ENCODE peak calls at places on chromosomes 6 and 20, in ten cellular contexts. P is colonic mucosa; C is Peyer's patch; K is foreskin fibroblast; M is CD4-positive, alpha-beta T cell; R is AG09319; D is progenitor cell of endocrine pancreas; Y is lung; O is cardiac fibroblast; E is spleen. V is an unnamed sample.

GRCh38 chr20:43948455-43948854 is 33.8 kb downstream of the TOX2 start:
- DNase-seq in M (no peak), E (no peak), P (no peak), O (no peak), K (no peak), D (no peak), C (peak), R (no peak), Y (no peak), V (no peak)

GRCh38 chr6:127481081-127481480 is 21.9 kb upstream of the KIAA0408 start:
- DNase-seq in E (no peak), C (no peak), K (no peak), Y (no peak), M (no peak), P (no peak), D (no peak), R (no peak), O (no peak), V (no peak)

GRCh38 chr6:152428126-152428525 is 209.0 kb downstream of the SYNE1 start:
- DNase-seq in R (no peak), K (no peak), E (no peak), P (no peak), D (no peak), O (peak), M (no peak), Y (no peak), C (no peak), V (no peak)

GRCh38 chr20:46305973-46306360 is 2.3 kb downstream of the CDH22 start:
- DNase-seq in C (peak), E (no peak), Y (no peak), P (no peak), R (no peak), M (no peak), D (no peak), O (no peak), K (no peak), V (no peak)

GRCh38 chr20:36666181-36666740 is 20.3 kb upstream of the SLA2 start:
- DNase-seq in D (no peak), K (peak), P (no peak), M (no peak), C (no peak), O (peak), Y (no peak), R (no peak), E (no peak), V (no peak)

GRCh38 chr6:151229401-151230276 is 10.1 kb upstream of the AKAP12 start:
- DNase-seq in D (no peak), O (no peak), M (no peak), C (no peak), K (no peak), R (no peak), P (no peak), E (no peak), Y (no peak), V (no peak)

GRCh38 chr6:31239854-31240253 is 32.0 kb downstream of the HLA-C start:
- DNase-seq in E (no peak), C (no peak), D (no peak), R (no peak), Y (no peak), K (peak), P (no peak), O (no peak), M (no peak), V (no peak)

GRCh38 chr20:49961413-49961812 is 21.4 kb upstream of the SNAI1 start:
- DNase-seq in K (peak), R (no peak), P (no peak), Y (no peak), D (no peak), C (no peak), O (no peak), E (no peak), M (no peak), V (no peak)

GRCh38 chr20:61731363-61732181 is 334.1 kb downstream of the TAF4 start:
- DNase-seq in Y (no peak), R (no peak), E (peak), P (no peak), D (no peak), K (peak), M (no peak), C (peak), O (peak), V (peak)

GRCh38 chr6:43093361-43094289 is 17.5 kb downstream of the PTK7 start:
- DNase-seq in C (no peak), R (peak), Y (peak), O (peak), E (peak), D (no peak), K (peak), M (no peak), P (peak), V (no peak)

GRCh38 chr6:45377041-45377554 is 636 bp downstream of the SUPT3H start:
- DNase-seq in Y (no peak), M (peak), K (no peak), D (no peak), C (no peak), E (no peak), O (no peak), P (peak), R (no peak), V (no peak)

GRCh38 chr6:96809119-96809518 is 28.2 kb downstream of the GPR63 start:
- DNase-seq in C (no peak), D (no peak), P (no peak), E (no peak), M (no peak), Y (no peak), O (no peak), R (no peak), K (no peak), V (no peak)

GRCh38 chr20:50450961-50451752 is 59.0 kb upstream of the PTPN1 start:
- DNase-seq in R (no peak), O (peak), P (no peak), D (no peak), K (peak), M (no peak), C (no peak), E (peak), Y (no peak), V (peak)

GRCh38 chr6:81051952-81052351 is 700.5 kb downstream of the TENT5A start:
- DNase-seq in R (no peak), Y (no peak), C (no peak), M (no peak), K (no peak), O (no peak), D (no peak), P (no peak), E (no peak), V (no peak)

GRCh38 chr6:113073611-113074191 is 726.6 kb downstream of the RFPL4B start:
- DNase-seq in C (no peak), P (no peak), M (no peak), E (no peak), K (peak), R (no peak), Y (no peak), D (no peak), O (peak), V (no peak)

GRCh38 chr20:52869698-52870288 is 102.4 kb upstream of the TSHZ2 start:
- DNase-seq in K (no peak), E (no peak), C (no peak), D (no peak), M (no peak), R (no peak), Y (no peak), P (no peak), O (no peak), V (no peak)

GRCh38 chr6:117906905-117907599 is at the start of gene SLC35F1:
- DNase-seq in K (peak), P (no peak), E (no peak), R (no peak), O (peak), Y (peak), M (no peak), C (peak), D (peak), V (no peak)

GRCh38 chr6:128511518-128511917 is 8.9 kb downstream of the PTPRK start:
- DNase-seq in K (peak), R (no peak), C (no peak), Y (no peak), P (no peak), D (no peak), O (peak), M (no peak), E (no peak), V (no peak)

GRCh38 chr20:49910340-49910706 is 5.0 kb downstream of the SPATA2 start:
- DNase-seq in D (no peak), Y (no peak), M (no peak), P (no peak), C (no peak), K (no peak), R (no peak), E (no peak), O (no peak), V (no peak)

GRCh38 chr6:131923356-131923755 is 27.8 kb downstream of the CCN2 start:
- DNase-seq in K (peak), Y (peak), M (no peak), E (no peak), P (peak), R (no peak), D (peak), O (peak), C (no peak), V (no peak)

GRCh38 chr20:3406481-3407425 is 716 bp downstream of the DNAAF9 start:
- DNase-seq in D (no peak), R (no peak), P (peak), E (peak), Y (no peak), O (peak), C (peak), M (no peak), K (peak), V (peak)

GRCh38 chr6:73923899-73924485 is 228.0 kb downstream of the CD109 start:
- DNase-seq in Y (no peak), K (peak), C (no peak), E (no peak), O (peak), M (no peak), P (no peak), R (peak), D (no peak), V (no peak)

DNA sequence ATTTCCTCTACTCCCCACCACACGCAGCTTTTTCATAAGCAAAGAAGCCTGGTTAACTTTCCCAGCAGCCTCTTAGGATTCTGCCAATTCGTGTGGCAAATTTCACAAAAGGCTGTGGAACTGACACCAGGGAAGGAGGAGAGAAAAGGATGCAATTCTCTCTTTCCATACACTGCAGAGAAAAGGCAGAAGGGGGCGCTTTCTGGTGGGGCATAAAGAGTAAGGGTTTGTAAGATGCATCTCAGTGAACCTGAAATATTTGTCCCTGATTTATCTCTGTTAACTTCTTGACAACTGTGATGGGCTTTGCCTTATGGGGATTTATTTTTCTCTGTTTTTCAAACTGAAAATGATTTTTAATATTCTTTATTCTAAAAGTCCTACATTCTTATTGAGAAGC is 45.5 kb upstream of the GLP1R start:
- DNase-seq in C (no peak), P (no peak), D (no peak), K (no peak), R (no peak), M (no peak), O (peak), E (no peak), Y (no peak), V (no peak)
- TF ChIP-seq CTCF in C (no peak), P (no peak), D (peak), K (no peak), R (peak), M (no peak), O (peak), E (no peak), Y (no peak), V (no peak)

DNA sequence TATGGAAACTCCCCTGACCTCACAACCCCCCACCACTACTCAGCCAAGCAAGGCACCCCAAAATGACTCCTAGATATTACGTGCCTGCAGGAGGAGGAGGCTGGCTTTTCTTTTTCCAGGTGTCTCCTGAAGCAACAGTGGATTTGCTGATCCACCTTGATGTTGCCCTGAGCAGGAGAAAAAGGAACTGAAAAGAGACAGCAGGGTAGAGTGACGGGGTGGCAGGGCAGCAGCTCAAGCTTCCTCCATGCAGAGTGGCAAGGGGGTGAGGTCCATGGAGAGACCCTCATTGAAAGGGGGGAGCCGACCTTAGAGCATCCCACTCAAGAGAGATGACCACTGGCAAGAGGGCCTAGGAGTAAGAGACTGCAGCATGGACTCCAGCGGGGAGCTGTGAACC is 112.0 kb upstream of the SIRPA start:
- DNase-seq in Y (no peak), R (no peak), K (no peak), M (no peak), O (no peak), E (no peak), D (no peak), C (no peak), P (no peak), V (no peak)
- TF ChIP-seq CTCF in Y (no peak), R (no peak), K (no peak), M (no peak), O (no peak), E (no peak), D (no peak), C (no peak), P (no peak), V (no peak)

DNA sequence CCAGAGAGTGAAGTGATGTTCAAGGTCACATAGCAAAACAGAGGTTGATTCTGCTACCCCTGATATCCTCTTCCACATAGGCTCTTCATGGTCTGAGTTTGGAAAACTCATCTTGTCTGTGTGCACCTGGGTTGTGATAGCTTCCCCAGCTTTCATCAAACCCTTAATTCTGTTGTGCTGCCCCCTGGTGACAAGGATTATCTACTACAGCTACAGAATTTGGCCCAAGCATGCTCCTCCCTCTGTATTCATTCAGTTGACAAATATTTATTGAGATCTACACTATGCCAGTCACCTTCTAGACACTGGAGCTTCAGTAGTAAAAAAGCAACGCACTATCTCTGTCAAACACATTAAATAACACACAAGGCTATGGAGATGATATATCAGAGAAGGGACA is 50.4 kb downstream of the SMPDL3A start:
- DNase-seq in D (peak), C (no peak), R (peak), M (peak), O (peak), K (peak), E (no peak), P (peak), Y (peak), V (peak)
- TF ChIP-seq CTCF in D (peak), C (peak), R (peak), M (peak), O (peak), K (peak), E (peak), P (peak), Y (peak), V (peak)

DNA sequence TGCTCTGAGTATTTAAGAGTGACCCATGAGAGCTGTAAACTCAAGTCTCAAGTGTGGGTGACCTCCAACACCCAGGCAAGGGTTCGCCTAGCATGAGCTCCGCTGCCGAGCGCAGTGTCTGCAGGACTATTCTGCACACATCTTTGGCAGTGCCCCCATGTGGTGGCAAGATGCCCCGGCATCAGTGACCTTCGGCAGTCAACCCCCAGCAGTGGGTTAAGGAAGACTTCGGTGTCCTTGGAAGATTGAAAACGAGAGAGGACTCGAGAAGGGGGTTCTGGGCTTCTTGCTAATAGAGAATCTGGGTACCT is 43.1 kb downstream of the RBM38 start:
- DNase-seq in R (no peak), Y (no peak), K (no peak), C (no peak), O (no peak), M (no peak), P (no peak), E (peak), D (no peak), V (no peak)
- TF ChIP-seq CTCF in R (no peak), Y (no peak), K (no peak), C (no peak), O (no peak), M (no peak), P (no peak), E (no peak), D (no peak), V (peak)

GRCh38 chr20:19730716-19731115 is 27.3 kb upstream of the RIN2 start:
- DNase-seq in C (no peak), E (no peak), Y (no peak), P (no peak), O (no peak), M (no peak), D (no peak), K (no peak), R (no peak), V (no peak)
- TF ChIP-seq CTCF in C (no peak), E (no peak), Y (no peak), P (no peak), O (no peak), M (no peak), D (no peak), K (no peak), R (no peak), V (no peak)